ENCODE peak calls at places on chromosome X, in four cellular contexts. W is adrenal gland, I is upper lobe of left lung, A is testis. E is an unnamed sample. For H3K36me3, the result is how much of the 10 kb centered on the place peaks cover.

GRCh38 chrX:21735038-21735752 is 22.7 kb downstream of the SMPX start:
- DNase-seq in W (no peak), I (no peak), A (no peak), E (no peak)

GRCh38 chrX:115311666-115312065 is 22.2 kb downstream of the LUZP4 start:
- DNase-seq in W (peak), I (peak), A (peak), E (no peak)

GRCh38 chrX:150546711-150547153 is 21.7 kb upstream of the MTM1 start:
- DNase-seq in W (no peak), I (no peak), A (peak), E (no peak)

GRCh38 chrX:112368371-112368770 is 285.8 kb upstream of the TRPC5 start:
- DNase-seq in W (no peak), I (no peak), A (peak), E (no peak)

GRCh38 chrX:64853424-64853823 is 122.8 kb downstream of the ZC4H2 start:
- DNase-seq in W (no peak), I (no peak), A (no peak), E (no peak)

GRCh38 chrX:107025538-107025937 is 25.5 kb upstream of the MORC4 start:
- DNase-seq in W (no peak), I (no peak), A (peak), E (no peak)

GRCh38 chrX:107678957-107679740 is 50.8 kb downstream of the PRPS1 start:
- DNase-seq in W (peak), I (no peak), A (peak), E (peak)

GRCh38 chrX:68945603-68946228 is 116.9 kb downstream of the EFNB1 start:
- DNase-seq in W (peak), I (no peak), A (no peak), E (no peak)

GRCh38 chrX:41475611-41476241 is 28.6 kb downstream of the NYX start:
- DNase-seq in W (no peak), I (no peak), A (no peak), E (no peak)

GRCh38 chrX:13226214-13226613 is 93.6 kb downstream of the ATXN3L start:
- DNase-seq in W (no peak), I (no peak), A (no peak), E (no peak)

GRCh38 chrX:35442421-35442820 is 355.7 kb upstream of the MAGEB16 start:
- DNase-seq in W (no peak), I (no peak), A (no peak), E (no peak)

GRCh38 chrX:144006811-144007210 is 122.9 kb downstream of the UBE2NL start:
- DNase-seq in W (no peak), I (no peak), A (no peak), E (no peak)

GRCh38 chrX:132716006-132716405 is 227.2 kb upstream of the MBNL3 start:
- DNase-seq in W (no peak), I (no peak), A (no peak), E (no peak)

GRCh38 chrX:9464435-9465371 is at the start of gene TBL1X:
- DNase-seq in W (peak), I (peak), A (peak), E (peak)

GRCh38 chrX:1507511-1508463 is 29.2 kb downstream of the P2RY8 start:
- DNase-seq in W (no peak), I (peak), A (no peak), E (peak)

GRCh38 chrX:45191383-45191782 is 9.3 kb downstream of the DIPK2B start:
- DNase-seq in W (no peak), I (peak), A (no peak), E (no peak)

GRCh38 chrX:155026727-155027508 is at the start of gene FUNDC2:
- DNase-seq in W (peak), I (peak), A (peak), E (peak)
- TF ChIP-seq POLR2A in W (peak), I (peak), A (no peak), E (peak)

GRCh38 chrX:47200385-47201150 is 6.9 kb downstream of the UBA1 start:
- DNase-seq in W (peak), I (no peak), A (no peak), E (no peak)

GRCh38 chrX:47198026-47198686 is 4.5 kb downstream of the UBA1 start:
- DNase-seq in W (no peak), I (no peak), A (no peak), E (no peak)

GRCh38 chrX:47199286-47199685 is 5.7 kb downstream of the UBA1 start:
- DNase-seq in W (no peak), I (no peak), A (no peak), E (no peak)

GRCh38 chrX:47197526-47197925 is 3.9 kb downstream of the UBA1 start:
- DNase-seq in W (peak), I (no peak), A (peak), E (no peak)

GRCh38 chrX:47198687-47199080 is 5.1 kb downstream of the UBA1 start:
- DNase-seq in W (no peak), I (no peak), A (no peak), E (no peak)
- H3K36me3 ChIP-seq in W (under half), I (half or more), A (under half), E (half or more)

GRCh38 chrX:120604359-120604782 is 470 bp downstream of the MCTS1 start:
- DNase-seq in W (peak), I (no peak), A (no peak), E (no peak)
- TF ChIP-seq POLR2A in W (no peak), I (no peak), A (no peak), E (no peak)

DNA sequence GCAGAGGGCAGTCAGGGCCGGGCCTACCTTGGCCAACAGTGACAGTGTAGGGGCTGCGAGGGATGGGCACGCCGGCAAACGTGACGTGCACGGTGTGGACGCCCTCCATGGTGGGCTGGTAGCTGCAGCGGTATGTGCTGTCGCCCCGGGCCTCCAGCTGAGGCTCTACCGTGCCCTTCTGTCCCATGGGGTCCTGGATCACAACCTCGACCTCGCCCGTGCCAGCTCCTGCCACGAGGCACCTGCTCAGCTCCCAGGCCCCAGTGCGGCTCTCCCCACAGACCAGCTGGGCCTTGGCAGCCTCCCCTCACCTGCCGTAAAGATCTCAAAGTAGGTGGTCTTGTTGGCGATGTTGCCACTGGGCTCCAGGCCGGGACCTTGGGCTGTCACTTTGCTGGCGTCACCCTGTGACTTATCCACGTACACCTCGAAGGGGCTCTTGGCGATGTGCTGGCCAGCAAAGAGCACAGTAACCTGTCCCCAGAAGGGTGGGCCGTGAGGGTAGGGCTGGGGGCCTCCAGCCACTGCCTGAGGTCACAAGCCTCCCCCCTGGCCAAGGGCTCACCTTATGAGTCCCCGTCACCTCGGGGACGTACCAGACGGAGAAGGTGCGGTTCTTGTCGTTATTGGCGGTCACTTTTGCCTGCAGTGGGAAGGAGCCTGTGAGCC is 8.3 kb downstream of the FLNA start:
- DNase-seq in W (no peak), I (peak), A (no peak), E (no peak)
- H3K36me3 ChIP-seq in W (under half), I (half or more), A (under half), E (half or more)

GRCh38 chrX:18676470-18676869 is 4.6 kb upstream of the RS1 start:
- DNase-seq in W (no peak), I (no peak), A (peak), E (no peak)

GRCh38 chrX:18677140-18677834 is 5.4 kb upstream of the RS1 start:
- DNase-seq in W (no peak), I (no peak), A (no peak), E (no peak)

GRCh38 chrX:18676050-18676449 is 4.1 kb upstream of the RS1 start:
- DNase-seq in W (no peak), I (no peak), A (no peak), E (no peak)

GRCh38 chrX:18674417-18674787 is 2.5 kb upstream of the RS1 start:
- DNase-seq in W (peak), I (peak), A (peak), E (peak)

GRCh38 chrX:18674788-18675735 is 3.2 kb upstream of the RS1 start:
- DNase-seq in W (peak), I (peak), A (peak), E (peak)
- TF ChIP-seq POLR2A in W (peak), I (no peak), A (no peak), E (no peak)

DNA sequence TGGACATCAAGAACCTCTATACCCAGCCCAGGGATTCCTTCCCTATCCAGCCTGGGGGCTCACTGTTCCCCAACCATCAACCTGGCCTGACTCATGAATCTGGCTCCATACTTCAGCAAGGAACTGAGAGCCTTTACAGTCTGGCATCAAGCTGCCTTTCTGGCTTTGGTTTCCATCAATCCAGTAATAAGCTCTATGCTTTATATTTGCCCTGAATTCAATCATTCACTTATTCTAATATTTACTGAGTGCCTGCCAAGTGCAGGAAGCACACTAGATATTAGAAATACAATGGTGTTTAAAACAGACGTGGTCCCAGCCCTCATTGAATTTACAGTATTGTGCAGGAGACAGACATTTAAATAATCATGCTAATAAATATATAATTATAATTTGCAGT is 114.8 kb upstream of the PLAC1 start:
- DNase-seq in W (no peak), I (no peak), A (no peak), E (no peak)
- H3K36me3 ChIP-seq in W (under half), I (under half), A (under half), E (under half)

GRCh38 chrX:66071116-66071515 is 31.2 kb upstream of the VSIG4 start:
- DNase-seq in W (no peak), I (no peak), A (no peak), E (no peak)

GRCh38 chrX:66076801-66077200 is 36.9 kb upstream of the VSIG4 start:
- DNase-seq in W (no peak), I (no peak), A (no peak), E (no peak)

DNA sequence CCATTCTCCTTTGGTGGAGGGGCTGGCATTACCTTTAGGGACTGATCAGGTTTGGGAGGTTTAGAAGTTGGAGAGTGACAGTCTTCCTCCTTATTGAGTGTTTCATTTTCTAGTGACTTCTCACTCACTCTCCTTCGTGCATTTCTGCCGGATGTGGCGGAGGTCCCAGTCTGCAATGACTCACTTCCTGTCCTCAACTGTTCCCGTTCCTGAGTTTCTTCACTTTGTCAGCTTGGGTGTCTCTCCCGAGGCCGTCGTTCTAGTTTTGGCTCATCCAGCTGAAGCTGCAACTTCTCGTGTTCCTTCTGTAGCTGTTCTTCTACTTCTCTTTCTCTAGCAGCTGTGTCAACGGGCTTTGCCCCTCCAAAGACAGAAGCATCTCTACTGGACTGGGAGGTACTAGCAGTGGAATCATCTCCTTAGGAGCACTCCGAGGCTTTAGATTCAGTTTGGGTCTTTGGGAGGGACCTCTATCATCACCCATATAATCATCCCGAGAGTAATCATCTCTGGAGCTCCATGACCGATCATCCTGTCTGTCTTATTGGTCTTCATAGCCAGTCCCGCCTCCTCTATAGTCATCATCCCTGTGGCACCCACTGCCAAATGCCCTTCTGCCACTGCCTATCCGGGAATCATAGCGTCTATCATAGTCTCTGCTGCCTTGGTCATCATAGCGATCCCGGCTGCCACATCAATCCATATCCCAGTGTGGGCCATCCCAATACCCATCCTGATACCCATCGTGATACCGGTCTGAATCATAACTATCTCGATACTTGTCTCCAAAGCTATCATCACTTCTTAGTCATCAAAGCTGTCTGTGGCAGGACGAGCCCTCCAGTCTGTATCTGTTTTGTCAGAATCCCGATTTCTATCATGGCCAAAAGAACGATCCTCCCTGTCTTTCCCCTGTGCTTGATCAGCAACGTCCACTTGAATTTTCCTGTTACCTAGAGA is 35.3 kb upstream of the VSIG4 start:
- DNase-seq in W (peak), I (no peak), A (peak), E (no peak)
- TF ChIP-seq POLR2A in W (no peak), I (peak), A (no peak), E (peak)

GRCh38 chrX:118595501-118596042 is 100.0 kb downstream of the DOCK11 start:
- DNase-seq in W (no peak), I (no peak), A (no peak), E (no peak)

GRCh38 chrX:118596428-118596827 is 100.8 kb downstream of the DOCK11 start:
- DNase-seq in W (no peak), I (no peak), A (no peak), E (no peak)

GRCh38 chrX:118593407-118593806 is 97.8 kb downstream of the DOCK11 start:
- DNase-seq in W (no peak), I (no peak), A (no peak), E (no peak)

GRCh38 chrX:118594697-118595420 is 99.2 kb downstream of the DOCK11 start:
- DNase-seq in W (no peak), I (no peak), A (no peak), E (no peak)
- H3K36me3 ChIP-seq in W (under half), I (under half), A (under half), E (under half)

DNA sequence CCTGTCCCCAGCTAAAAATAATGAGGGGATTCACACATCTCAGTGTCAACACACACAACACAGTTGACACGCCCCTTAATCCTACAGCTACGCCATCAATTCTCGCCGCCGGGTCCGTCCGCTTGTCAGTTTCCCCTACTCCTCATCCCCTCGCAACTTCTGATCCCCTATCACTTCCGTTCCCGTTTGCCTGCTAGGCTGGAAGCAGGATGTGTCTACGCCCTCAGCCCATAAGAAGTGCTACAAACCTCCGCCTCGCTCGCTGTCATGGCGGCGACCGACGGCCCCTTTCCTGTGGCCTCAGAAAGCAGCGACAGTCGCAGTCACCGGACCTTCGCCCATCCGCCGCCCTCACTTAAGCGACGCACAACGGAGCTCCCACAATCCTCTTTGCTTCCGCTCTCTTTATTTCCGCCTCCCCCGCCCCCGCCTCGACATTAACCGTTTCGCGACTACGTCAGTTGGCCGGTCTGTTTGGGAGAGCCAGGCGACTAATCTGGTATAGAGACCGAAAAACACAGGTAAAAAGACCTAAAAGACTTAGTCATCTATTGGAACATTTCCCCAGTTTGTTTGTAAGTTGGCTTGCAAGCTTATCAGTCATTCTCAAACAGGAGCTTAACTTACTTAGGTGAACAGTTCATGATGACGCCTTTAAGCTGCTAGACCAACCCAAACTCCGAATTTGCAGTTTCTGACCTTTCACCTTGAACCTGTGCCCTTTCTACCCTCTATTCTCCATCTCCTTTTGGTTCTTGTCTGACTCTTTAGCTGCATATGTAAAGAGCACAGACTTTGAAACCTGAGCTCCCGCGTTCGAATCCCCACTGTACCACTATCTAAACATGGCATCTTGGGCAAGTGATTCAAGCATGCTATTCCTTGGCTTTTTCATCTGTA is at the start of gene SLC25A53:
- DNase-seq in W (peak), I (peak), A (peak), E (peak)
- TF ChIP-seq POLR2A in W (peak), I (no peak), A (no peak), E (no peak)

GRCh38 chrX:78118628-78119027 is 14.6 kb downstream of the PGK1 start:
- DNase-seq in W (no peak), I (no peak), A (no peak), E (no peak)
- H3K36me3 ChIP-seq in W (under half), I (half or more), A (under half), E (half or more)

E was measured in suprapubic skin.